ENCODE peak calls at places on chromosomes 3 and 15, in four cellular contexts. I is fibroblast of the conjunctiva, N is 8988T, S is MG63. K is an unnamed sample.

GRCh38 chr3:119817964-119818363 is 36.1 kb downstream of the NR1I2 start:
- DNase-seq in S (no peak), N (no peak), I (no peak), K (no peak)

GRCh38 chr15:61831505-61831921 is 228.7 kb downstream of the VPS13C start:
- DNase-seq in N (no peak), S (no peak), I (no peak), K (no peak)

GRCh38 chr3:13424865-13425605 is 4.9 kb upstream of the NUP210 start:
- DNase-seq in S (no peak), I (no peak), N (no peak), K (no peak)

GRCh38 chr3:15204005-15204404 is 2.0 kb upstream of the CAPN7 start:
- DNase-seq in I (no peak), N (no peak), S (no peak), K (no peak)

GRCh38 chr3:131038326-131038725 is 11.6 kb downstream of the NEK11 start:
- DNase-seq in S (peak), I (no peak), N (no peak), K (no peak)

GRCh38 chr15:82910721-82911120 is 41.8 kb downstream of the HOMER2 start:
- DNase-seq in S (no peak), I (no peak), N (no peak), K (no peak)

GRCh38 chr3:181694805-181695660 is 16.7 kb upstream of the SOX2 start:
- DNase-seq in I (no peak), N (no peak), S (no peak), K (peak)

GRCh38 chr3:127729556-127730056 is 56.9 kb downstream of the ABTB1 start:
- DNase-seq in N (no peak), I (no peak), S (no peak), K (no peak)

GRCh38 chr3:139260041-139260486 is 83.8 kb upstream of the MRPS22 start:
- DNase-seq in I (no peak), S (no peak), N (no peak), K (no peak)

GRCh38 chr15:40182358-40183029 is 21.6 kb downstream of the BUB1B start:
- DNase-seq in N (no peak), S (no peak), I (no peak), K (no peak)

GRCh38 chr15:94844533-94845390 is 613.4 kb downstream of the MCTP2 start:
- DNase-seq in N (no peak), S (peak), I (no peak), K (peak)

GRCh38 chr3:153731036-153731435 is 390.2 kb upstream of the ARHGEF26 start:
- DNase-seq in N (no peak), I (no peak), S (no peak), K (no peak)

GRCh38 chr15:50544368-50544767 is 2.1 kb downstream of the USP50 start:
- DNase-seq in N (no peak), I (no peak), S (no peak), K (no peak)

GRCh38 chr3:116770815-116771450 is 61.4 kb downstream of the TUSC7 start:
- DNase-seq in S (peak), N (peak), I (peak), K (peak)

GRCh38 chr3:58237940-58238681 is 519 bp downstream of the ABHD6 start:
- DNase-seq in I (no peak), N (no peak), S (peak), K (peak)

GRCh38 chr15:57422113-57422754 is 45.9 kb downstream of the CGNL1 start:
- DNase-seq in S (no peak), I (no peak), N (no peak), K (no peak)

GRCh38 chr15:89575656-89576416 is 567 bp downstream of the TICRR start:
- DNase-seq in N (no peak), I (no peak), S (peak), K (no peak)

GRCh38 chr3:117322866-117323265 is 613.3 kb downstream of the TUSC7 start:
- DNase-seq in S (no peak), N (no peak), I (no peak), K (no peak)

GRCh38 chr3:56612146-56612545 is 55.2 kb downstream of the CCDC66 start:
- DNase-seq in S (no peak), N (no peak), I (no peak), K (no peak)

GRCh38 chr3:128407986-128408692 is 58.6 kb downstream of the DNAJB8 start:
- DNase-seq in I (no peak), S (no peak), N (no peak), K (no peak)

GRCh38 chr15:96435841-96436240 is 105.3 kb downstream of the NR2F2 start:
- DNase-seq in I (no peak), S (no peak), N (no peak), K (no peak)

GRCh38 chr3:94394885-94395284 is 332.0 kb downstream of the NSUN3 start:
- DNase-seq in I (no peak), S (no peak), N (no peak), K (no peak)

GRCh38 chr15:56798639-56799038 is 65.3 kb upstream of the ZNF280D start:
- DNase-seq in N (no peak), I (no peak), S (peak), K (no peak)

GRCh38 chr3:137134431-137134830 is 176.6 kb downstream of the IL20RB start:
- DNase-seq in S (no peak), I (no peak), N (no peak), K (no peak)

GRCh38 chr3:47772047-47772446 is 9.6 kb downstream of the SMARCC1 start:
- DNase-seq in S (no peak), N (no peak), I (no peak), K (no peak)

GRCh38 chr3:150132101-150132749 is 161.5 kb upstream of the PFN2 start:
- DNase-seq in N (no peak), I (no peak), S (no peak), K (no peak)

GRCh38 chr3:151171145-151171544 is 31.9 kb downstream of the GPR171 start:
- DNase-seq in N (no peak), I (no peak), S (no peak), K (no peak)

GRCh38 chr15:101807345-101807945 is 4.1 kb downstream of the OR4F6 start:
- DNase-seq in S (no peak), I (no peak), N (no peak), K (no peak)

GRCh38 chr3:39178553-39178952 is 13.8 kb downstream of the XIRP1 start:
- DNase-seq in S (no peak), I (no peak), N (no peak), K (no peak)

GRCh38 chr3:107798381-107798780 is 275.6 kb downstream of the BBX start:
- DNase-seq in I (no peak), N (no peak), S (no peak), K (no peak)

K was measured in uterus.